ENCODE peak calls at places on chromosome 16, in five cellular contexts. B is Right ventricle myocardium superior, J is foreskin fibroblast, H is amygdala, Z is uterus. A is an unnamed sample.

GRCh38 chr16:10921536-10922327 is 20.5 kb downstream of the DEXI start:
- DNase-seq in B (no peak), J (no peak), H (no peak), Z (no peak), A (no peak)

GRCh38 chr16:87550510-87550961 is 51.8 kb upstream of the JPH3 start:
- DNase-seq in B (peak; percentile 71), J (no peak), H (no peak), Z (peak; percentile 40), A (no peak)

GRCh38 chr16:78353610-78354009 is 254.2 kb downstream of the WWOX start:
- DNase-seq in B (no peak), J (no peak), H (no peak), Z (no peak), A (no peak)

GRCh38 chr16:86213427-86214205 is 296.7 kb upstream of the FOXF1 start:
- DNase-seq in B (no peak), J (no peak), H (no peak), Z (no peak), A (no peak)

GRCh38 chr16:31502981-31503380 is 5.2 kb downstream of the RUSF1 start:
- DNase-seq in B (no peak), J (no peak), H (no peak), Z (no peak), A (no peak)

GRCh38 chr16:30028438-30029093 is 2.5 kb downstream of the TLCD3B start:
- DNase-seq in B (no peak), J (no peak), H (no peak), Z (no peak), A (no peak)

GRCh38 chr16:68646948-68647659 is 2.0 kb downstream of the CDH3 start:
- DNase-seq in B (no peak), J (no peak), H (no peak), Z (no peak), A (no peak)

GRCh38 chr16:3946604-3947180 is 66.2 kb upstream of the CREBBP start:
- DNase-seq in B (no peak), J (no peak), H (no peak), Z (no peak), A (no peak)

GRCh38 chr16:24125199-24125598 is 130.9 kb upstream of the CACNG3 start:
- DNase-seq in B (no peak), J (no peak), H (no peak), Z (no peak), A (no peak)

GRCh38 chr16:53785044-53785443 is 81.1 kb downstream of the FTO start:
- DNase-seq in B (no peak), J (no peak), H (no peak), Z (no peak), A (no peak)

GRCh38 chr16:84199861-84200260 is 8.9 kb downstream of the ADAD2 start:
- DNase-seq in B (peak; percentile 50), J (no peak), H (peak; percentile 33), Z (no peak), A (no peak)

GRCh38 chr16:29230671-29231091 is 175.8 kb downstream of the NPIPB11 start:
- DNase-seq in B (no peak), J (peak; percentile 32), H (no peak), Z (no peak), A (no peak)

GRCh38 chr16:61580579-61580978 is 455.7 kb downstream of the CDH8 start:
- DNase-seq in B (no peak), J (no peak), H (no peak), Z (no peak), A (no peak)

GRCh38 chr16:12788758-12789157 is 14.9 kb downstream of the CPPED1 start:
- DNase-seq in B (no peak), J (no peak), H (no peak), Z (no peak), A (no peak)

GRCh38 chr16:30372037-30372712 is 1.9 kb upstream of the TBC1D10B start:
- DNase-seq in B (no peak), J (no peak), H (no peak), Z (no peak), A (no peak)

GRCh38 chr16:50267651-50268050 is 1.3 kb downstream of the ADCY7 start:
- DNase-seq in B (no peak), J (no peak), H (no peak), Z (no peak), A (peak; percentile 54)

GRCh38 chr16:89657442-89658220 is at the start of the genes CHMP1A and SPATA33:
- DNase-seq in B (peak; percentile 94), J (peak; percentile 84), H (peak; percentile 44), Z (peak; percentile 92), A (peak; percentile 93)

GRCh38 chr16:84839054-84839453 is 19.3 kb downstream of the CRISPLD2 start:
- DNase-seq in B (no peak), J (no peak), H (no peak), Z (no peak), A (no peak)

GRCh38 chr16:70568601-70569217 is 45.1 kb downstream of the SF3B3 start:
- DNase-seq in B (no peak), J (no peak), H (no peak), Z (no peak), A (no peak)

GRCh38 chr16:24993722-24994686 is 21.2 kb downstream of the ARHGAP17 start:
- DNase-seq in B (no peak), J (peak; percentile 85), H (no peak), Z (no peak), A (no peak)

GRCh38 chr16:26139884-26140283 is 448.1 kb downstream of the HS3ST4 start:
- DNase-seq in B (no peak), J (no peak), H (no peak), Z (no peak), A (no peak)

GRCh38 chr16:48687421-48688038 is 77.5 kb upstream of the N4BP1 start:
- DNase-seq in B (peak; percentile 53), J (peak; percentile 46), H (peak; percentile 7), Z (peak; percentile 27), A (peak; percentile 52)

GRCh38 chr16:9115277-9115676 is 23.8 kb downstream of the HAPSTR1 start:
- DNase-seq in B (no peak), J (no peak), H (no peak), Z (no peak), A (no peak)